ENCODE peak calls at places on chromosome 19, in four cellular contexts. Q, X, S and Y are unnamed samples.

GRCh38 chr19:3687774-3688706 is 12.2 kb downstream of the PIP5K1C start:
- DNase-seq in Q (no peak), X (no peak), S (no peak), Y (no peak)

GRCh38 chr19:33677745-33678426 is 56.1 kb downstream of the CHST8 start:
- DNase-seq in Q (no peak), X (no peak), S (no peak), Y (no peak)

GRCh38 chr19:32138416-32138815 is 207.0 kb upstream of the ZNF507 start:
- DNase-seq in Q (no peak), X (no peak), S (no peak), Y (no peak)

GRCh38 chr19:33302974-33303790 is 848 bp upstream of the CEBPA start:
- DNase-seq in Q (no peak), X (no peak), S (no peak), Y (peak; percentile 32)

GRCh38 chr19:13215572-13216380 is 65.6 kb downstream of the IER2 start:
- DNase-seq in Q (no peak), X (no peak), S (no peak), Y (peak; percentile 8)

GRCh38 chr19:42629191-42629590 is 34.5 kb upstream of the CEACAM8 start:
- DNase-seq in Q (no peak), X (no peak), S (no peak), Y (peak; percentile 5)

GRCh38 chr19:48993175-48994034 is at the start of the genes GYS1 and RUVBL2:
- DNase-seq in Q (peak; percentile 99), X (peak; percentile 97), S (peak; percentile 99), Y (peak; percentile 99)

GRCh38 chr19:34639491-34640085 is 37.4 kb downstream of the SCGB2B2 start:
- DNase-seq in Q (peak; percentile 53), X (no peak), S (peak; percentile 20), Y (peak; percentile 75)

GRCh38 chr19:44720945-44721344 is 22.0 kb downstream of the CEACAM16 start:
- DNase-seq in Q (no peak), X (no peak), S (no peak), Y (peak; percentile 37)

GRCh38 chr19:982567-983170 is 1.5 kb upstream of the WDR18 start:
- DNase-seq in Q (no peak), X (no peak), S (no peak), Y (peak; percentile 35)

GRCh38 chr19:7751157-7751783 is 3.9 kb upstream of the CD209 start:
- DNase-seq in Q (no peak), X (no peak), S (no peak), Y (peak; percentile 18)

GRCh38 chr19:49920624-49921363 is 8.2 kb upstream of the ATF5 start:
- DNase-seq in Q (no peak), X (no peak), S (no peak), Y (no peak)

GRCh38 chr19:55206664-55207500 is 2.4 kb downstream of the PTPRH start:
- DNase-seq in Q (peak; percentile 67), X (peak; percentile 89), S (peak; percentile 59), Y (peak; percentile 94)

GRCh38 chr19:23991170-23991569 is 76.5 kb downstream of the ZNF726 start:
- DNase-seq in Q (no peak), X (no peak), S (no peak), Y (no peak)
- H3K4me3 ChIP-seq in Q (no peak overlapping the region), X (no peak overlapping the region), S (no peak overlapping the region), Y (no peak overlapping the region)

GRCh38 chr19:19566306-19566705 is 28.2 kb downstream of the CILP2 start:
- DNase-seq in Q (no peak), X (no peak), S (peak; percentile 41), Y (no peak)
- TF ChIP-seq CTCF in Q (no peak), X (no peak), S (no peak), Y (no peak)

GRCh38 chr19:29528350-29528945 is 2.7 kb downstream of the VSTM2B start:
- DNase-seq in Q (peak; percentile 31), X (peak; percentile 6), S (peak; percentile 7), Y (peak; percentile 58)
- H3K4me3 ChIP-seq in Q (no peak overlapping the region), X (peak overlapping the region; percentile 19), S (peak overlapping the region; percentile 23), Y (no peak overlapping the region)

DNA sequence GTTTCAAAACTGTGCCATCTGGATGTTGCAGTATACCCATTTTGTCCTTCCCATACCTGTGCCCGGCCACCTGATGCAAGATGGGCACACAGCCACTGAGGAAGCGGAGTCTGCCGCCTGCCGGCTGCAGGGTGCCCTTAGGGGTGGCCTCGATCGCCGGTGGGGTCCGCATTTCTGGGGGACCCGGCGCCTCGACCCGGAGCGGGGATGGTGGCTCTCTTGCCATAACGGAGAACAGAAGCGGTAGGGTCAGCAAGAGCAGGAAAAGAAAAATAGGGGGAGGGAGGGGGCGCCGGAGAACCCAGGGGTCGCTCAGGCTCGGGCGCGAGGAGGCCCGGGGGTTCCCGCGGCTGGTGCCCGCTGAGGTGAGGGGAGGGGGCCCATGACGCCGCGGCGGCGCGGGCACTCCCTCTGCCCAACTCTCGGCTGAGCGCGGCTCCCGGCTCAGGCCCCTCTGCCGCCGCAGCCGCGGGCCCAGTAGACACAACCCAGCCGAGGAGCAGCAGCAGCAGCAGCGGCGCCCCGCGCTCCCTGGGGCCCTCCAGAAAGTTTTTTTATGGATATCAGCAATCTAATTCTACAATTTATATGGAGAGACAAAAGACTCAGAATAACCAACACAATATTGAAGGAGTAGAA is 13.8 kb upstream of the CYP4F2 start:
- DNase-seq in Q (no peak), X (no peak), S (no peak), Y (no peak)
- TF ChIP-seq CTCF in Q (no peak), X (no peak), S (no peak), Y (no peak)

DNA sequence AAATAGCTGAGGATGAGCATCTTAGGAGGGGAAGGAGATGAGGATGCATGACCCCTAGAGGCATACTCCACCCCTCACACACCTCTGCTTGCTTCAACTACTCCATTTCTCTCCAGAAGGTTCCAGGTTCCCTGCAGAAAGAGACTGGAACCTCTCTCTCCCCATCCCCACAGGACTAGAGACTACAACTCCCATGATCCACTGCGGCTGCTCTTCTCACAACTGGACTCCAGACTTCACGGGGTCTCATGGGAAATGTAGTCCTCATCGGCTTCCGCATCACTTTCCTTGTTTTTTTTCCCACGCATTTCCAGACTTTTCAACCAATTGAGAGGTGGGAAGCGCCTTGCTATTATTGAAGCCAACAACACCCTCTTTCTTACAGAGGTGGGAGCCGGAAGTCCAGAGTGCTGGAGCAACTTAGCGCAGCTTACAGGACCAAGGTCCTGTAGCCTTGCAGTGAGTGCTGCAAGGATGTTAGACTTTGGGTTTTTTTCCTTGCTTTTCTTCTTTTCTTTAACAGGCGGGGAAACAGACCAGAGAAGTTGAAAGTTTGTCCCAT is 13.9 kb upstream of the CACNG6 start:
- DNase-seq in Q (peak; percentile 70), X (no peak), S (peak; percentile 49), Y (peak; percentile 80)
- H3K4me3 ChIP-seq in Q (no peak overlapping the region), X (no peak overlapping the region), S (peak overlapping the region; percentile 64), Y (no peak overlapping the region)